ENCODE peak calls at places on chromosome X, in four cellular contexts. J is K562, U is ovary, B is upper lobe of left lung. F is an unnamed sample.
A peak's percentile ranks its signal among the peaks of the same experiment; 100 is the strongest.

GRCh38 chrX:3581609-3582108 is 131.8 kb downstream of the PRKX start:
- DNase-seq in B (no peak), U (no peak), J (no peak), F (no peak)

GRCh38 chrX:19332983-19333382 is 10.7 kb upstream of the PDHA1 start:
- DNase-seq in U (peak; percentile 53), J (no peak), B (no peak), F (no peak)

GRCh38 chrX:68830486-68831404 is 1.9 kb downstream of the EFNB1 start:
- DNase-seq in U (no peak), B (peak; percentile 18), J (no peak), F (no peak)

GRCh38 chrX:50691820-50692219 is 122.2 kb downstream of the SHROOM4 start:
- DNase-seq in U (no peak), J (peak; percentile 26), B (no peak), F (no peak)

GRCh38 chrX:86002076-86002896 is 45.1 kb downstream of the CHM start:
- DNase-seq in U (no peak), B (peak; percentile 57), J (peak; percentile 8), F (no peak)

GRCh38 chrX:323721-324628 is 5.4 kb upstream of the GTPBP6 start:
- DNase-seq in U (peak; percentile 53), B (peak; percentile 58), J (no peak), F (no peak)

GRCh38 chrX:133726211-133726630 is 259.2 kb downstream of the GPC3 start:
- DNase-seq in B (no peak), J (no peak), U (no peak), F (no peak)

GRCh38 chrX:131237363-131237762 is 51.7 kb downstream of the IGSF1 start:
- DNase-seq in B (no peak), U (no peak), J (peak; percentile 12), F (no peak)

GRCh38 chrX:153969904-153970397 is 1.7 kb downstream of the HCFC1 start:
- DNase-seq in B (no peak), J (no peak), U (peak; percentile 68), F (no peak)

GRCh38 chrX:19382500-19383145 is 38.9 kb downstream of the PDHA1 start:
- DNase-seq in U (peak; percentile 41), J (peak; percentile 24), B (peak; percentile 67), F (no peak)

GRCh38 chrX:97743014-97743413 is 859.3 kb downstream of the RPA4 start:
- DNase-seq in U (no peak), B (no peak), J (no peak), F (no peak)

GRCh38 chrX:54193085-54193484 is 10.0 kb upstream of the FAM120C start:
- DNase-seq in U (no peak), B (no peak), J (no peak), F (no peak)

GRCh38 chrX:37580080-37580479 is 8.6 kb downstream of the LANCL3 start:
- DNase-seq in U (no peak), B (no peak), J (no peak), F (no peak)

GRCh38 chrX:41259516-41259915 is 74.4 kb upstream of the DDX3X start:
- DNase-seq in J (no peak), B (no peak), U (peak; percentile 47), F (no peak)

GRCh38 chrX:148441387-148441786 is 59.0 kb upstream of the AFF2 start:
- DNase-seq in B (no peak), U (no peak), J (no peak), F (no peak)

GRCh38 chrX:70132244-70132643 is 1.0 kb upstream of the IGBP1 start:
- DNase-seq in J (no peak), U (no peak), B (no peak), F (no peak)

GRCh38 chrX:137882960-137883359 is 317.0 kb downstream of the ZIC3 start:
- DNase-seq in J (no peak), B (no peak), U (no peak), F (no peak)

GRCh38 chrX:153640736-153641574 is 6.0 kb upstream of the DUSP9 start:
- DNase-seq in B (no peak), J (no peak), U (no peak), F (no peak)

GRCh38 chrX:72128881-72129280 is 2.8 kb downstream of the RTL5 start:
- DNase-seq in B (no peak), J (peak; percentile 12), U (no peak), F (no peak)

GRCh38 chrX:371907-372306 is 14.8 kb downstream of the PPP2R3B start:
- DNase-seq in B (no peak), U (no peak), J (no peak), F (no peak)

GRCh38 chrX:12210196-12210815 is 72.0 kb downstream of the FRMPD4 start:
- DNase-seq in U (no peak), J (no peak), B (no peak), F (no peak)

GRCh38 chrX:24371391-24371972 is 11.0 kb downstream of the SUPT20HL1 start:
- DNase-seq in B (peak; percentile 50), J (peak; percentile 34), U (peak; percentile 63), F (no peak)

GRCh38 chrX:18906286-18906685 is 77.6 kb downstream of the PHKA2 start:
- DNase-seq in B (no peak), U (no peak), J (no peak), F (no peak)

GRCh38 chrX:154531626-154532025 is 15.0 kb downstream of the G6PD start:
- DNase-seq in J (no peak), B (no peak), U (peak; percentile 50), F (no peak)

GRCh38 chrX:30795981-30796958 is 92.8 kb downstream of the TAB3 start:
- DNase-seq in J (no peak), U (no peak), B (no peak), F (no peak)

GRCh38 chrX:30798810-30799209 is 90.2 kb downstream of the TAB3 start:
- DNase-seq in B (no peak), U (no peak), J (no peak), F (no peak)

GRCh38 chrX:30794497-30794896 is 94.6 kb downstream of the TAB3 start:
- DNase-seq in B (no peak), J (no peak), U (no peak), F (no peak)

GRCh38 chrX:30800901-30801300 is 88.2 kb downstream of the TAB3 start:
- DNase-seq in B (no peak), J (no peak), U (no peak), F (no peak)

GRCh38 chrX:30799327-30799726 is 89.7 kb downstream of the TAB3 start:
- DNase-seq in J (no peak), B (no peak), U (no peak), F (no peak)
- H3K9me3 ChIP-seq in J (no peaks in the 10 kb centered on the region), B (no peaks in the 10 kb centered on the region), U (no peaks in the 10 kb centered on the region), F (no peaks in the 10 kb centered on the region)

GRCh38 chrX:46757593-46757992 is 1.3 kb downstream of the SLC9A7 start:
- DNase-seq in J (no peak), B (no peak), U (no peak), F (no peak)

GRCh38 chrX:46758163-46758955 is 559 bp downstream of the SLC9A7 start:
- DNase-seq in J (no peak), U (peak; percentile 38), B (no peak), F (no peak)

GRCh38 chrX:46759645-46759974 is 692 bp upstream of the SLC9A7 start:
- DNase-seq in U (no peak), J (no peak), B (no peak), F (no peak)

GRCh38 chrX:46757052-46757451 is 1.9 kb downstream of the SLC9A7 start:
- DNase-seq in J (no peak), B (no peak), U (no peak), F (no peak)

DNA sequence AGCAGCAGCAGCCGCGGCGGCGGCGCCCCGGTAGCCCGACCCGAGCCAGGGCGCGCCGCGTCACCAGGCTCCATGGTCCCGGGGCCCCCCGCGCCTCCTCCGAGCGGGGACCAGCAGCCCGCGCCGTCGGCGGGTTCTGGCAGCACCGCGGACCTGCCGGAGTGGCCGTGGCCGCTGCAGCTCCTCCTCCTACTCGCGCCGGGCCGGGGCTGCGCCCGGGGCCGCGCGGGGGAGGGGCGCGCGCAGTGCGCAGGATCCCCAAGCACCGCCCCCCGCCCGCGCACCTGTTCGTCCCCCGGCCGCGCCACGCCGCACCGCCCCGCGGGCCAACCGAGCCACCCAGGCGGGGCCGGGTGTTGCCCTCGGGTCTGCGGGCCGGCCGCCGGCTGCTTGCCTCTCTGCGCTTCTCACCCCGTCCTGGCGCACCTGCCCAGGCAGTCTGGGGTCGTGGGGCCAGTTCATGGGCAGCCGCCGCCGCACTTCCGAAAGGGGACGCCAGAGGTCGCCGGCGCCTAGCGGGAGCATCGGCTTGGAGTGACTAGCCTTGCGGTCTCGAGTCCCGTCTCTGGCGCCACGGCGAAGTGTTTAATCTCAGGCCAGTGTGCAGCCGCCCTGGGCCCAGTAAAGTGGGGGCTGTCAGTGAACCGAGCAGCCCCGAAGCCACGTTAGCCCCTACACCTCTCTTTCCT is at the start of gene SLC9A7:
- DNase-seq in U (peak; percentile 88), J (peak; percentile 54), B (peak; percentile 79), F (no peak)
- TF ChIP-seq POLR2A in U (no peak), J (no peak), B (no peak), F (no peak)

GRCh38 chrX:2376166-2376565 is 124.6 kb downstream of the DHRSX start:
- DNase-seq in U (no peak), J (no peak), B (no peak), F (no peak)
- H3K9me3 ChIP-seq in U (no peaks in the 10 kb centered on the region), J (no peaks in the 10 kb centered on the region), B (no peaks in the 10 kb centered on the region), F (no peaks in the 10 kb centered on the region)

GRCh38 chrX:46573331-46573895 is at the start of gene CHST7:
- DNase-seq in J (no peak), B (peak; percentile 74), U (peak; percentile 84), F (no peak)
- TF ChIP-seq POLR2A in J (no peak), B (no peak), U (no peak), F (no peak)

F was measured in esophagus squamous epithelium.